ENCODE peak calls at places on chromosomes 4 and X, in nine cellular contexts. B, Z, U, E, G, F, H, I and D are unnamed samples.

GRCh38 chr4:46956451-46956850 is 36.9 kb downstream of the GABRA4 start:
- DNase-seq in F (no peak), E (no peak), G (no peak), B (no peak), H (no peak), I (no peak), Z (no peak), U (no peak), D (no peak)

GRCh38 chr4:7348946-7349900 is 85.5 kb downstream of the PSAPL1 start:
- DNase-seq in I (no peak), F (no peak), E (no peak), Z (no peak), G (no peak), B (no peak), H (no peak), U (no peak), D (no peak)

GRCh38 chr4:183214912-183215488 is 105.1 kb downstream of the CLDN22 start:
- DNase-seq in I (no peak), U (no peak), H (no peak), G (no peak), F (no peak), E (no peak), B (no peak), Z (no peak), D (no peak)

GRCh38 chr4:176084769-176085168 is 19.1 kb downstream of the WDR17 start:
- DNase-seq in E (no peak), G (no peak), Z (no peak), H (no peak), I (no peak), F (no peak), U (no peak), B (no peak), D (no peak)

GRCh38 chrX:71622347-71623104 is 4.2 kb upstream of the CXCR3 start:
- DNase-seq in H (peak), I (peak), F (peak), E (peak), G (peak), Z (peak), U (peak), B (peak), D (peak)

GRCh38 chrX:129769467-129770154 is 10.1 kb upstream of the SASH3 start:
- DNase-seq in E (no peak), H (no peak), B (no peak), Z (peak), U (no peak), F (no peak), G (no peak), I (no peak), D (peak)

GRCh38 chr4:94489075-94489474 is 37.3 kb downstream of the PDLIM5 start:
- DNase-seq in U (no peak), H (no peak), F (no peak), E (no peak), Z (no peak), B (no peak), I (no peak), G (no peak), D (no peak)

GRCh38 chr4:9762823-9763475 is 18.5 kb upstream of the DRD5 start:
- DNase-seq in B (peak), H (peak), U (peak), E (peak), I (peak), Z (peak), F (peak), G (peak), D (peak)